ENCODE peak calls at places on chromosomes 1 and 21, in eight cellular contexts. D is astrocyte of the spinal cord; R is stimulated activated CD4-positive, alpha-beta T cell treated with anti-CD3 and anti-CD28 coated beads, Interleukin-12 subunit alpha, Interleukin-12 subunit beta, amount 100 ng/mL, for 48 hours; H is GM12891; N is body of pancreas; V is CD4-positive, alpha-beta T cell; U is stomach; L is NB4. P is an unnamed sample.

GRCh38 chr1:248696261-248696660 is 6.3 kb downstream of the OR14I1 start:
- DNase-seq in L (peak), U (peak), R (no peak), N (no peak), H (no peak), D (no peak), V (no peak), P (no peak)

GRCh38 chr1:2627746-2628145 is 5.1 kb downstream of the MMEL1 start:
- DNase-seq in L (no peak), D (no peak), R (no peak), H (no peak), N (no peak), V (peak), U (no peak), P (no peak)

GRCh38 chr1:37989381-37989930 is 366 bp downstream of the SF3A3 start:
- DNase-seq in U (no peak), N (peak), R (peak), H (no peak), L (peak), V (peak), D (peak), P (no peak)

GRCh38 chr21:44766818-44767354 is 34.7 kb downstream of the UBE2G2 start:
- DNase-seq in H (no peak), U (no peak), N (no peak), V (no peak), R (no peak), D (no peak), L (no peak), P (no peak)

GRCh38 chr1:115115521-115116161 is 26.3 kb upstream of the TSPAN2 start:
- DNase-seq in L (no peak), D (no peak), R (no peak), V (no peak), N (no peak), H (no peak), U (no peak), P (no peak)

GRCh38 chr1:53954128-53954527 is 8.0 kb downstream of the LRRC42 start:
- DNase-seq in U (no peak), L (no peak), R (no peak), D (no peak), N (no peak), H (no peak), V (no peak), P (no peak)

GRCh38 chr1:111602974-111603373 is 16.6 kb upstream of the RAP1A start:
- DNase-seq in U (no peak), R (peak), N (no peak), V (no peak), D (no peak), L (no peak), H (no peak), P (no peak)

GRCh38 chr1:119874186-119874585 is 22.1 kb downstream of the ADAM30 start:
- DNase-seq in V (no peak), N (no peak), H (no peak), D (no peak), U (no peak), R (no peak), L (no peak), P (no peak)

GRCh38 chr21:39000496-39000895 is 182.8 kb downstream of the PSMG1 start:
- DNase-seq in R (no peak), H (no peak), D (no peak), U (no peak), L (peak), N (no peak), V (no peak), P (no peak)

GRCh38 chr1:56248138-56248537 is 331.2 kb downstream of the PLPP3 start:
- DNase-seq in V (no peak), L (no peak), H (no peak), D (no peak), N (no peak), R (no peak), U (no peak), P (no peak)

GRCh38 chr1:12143631-12144155 is 23.1 kb upstream of the TNFRSF1B start:
- DNase-seq in D (peak), N (peak), V (no peak), L (peak), H (no peak), U (peak), R (no peak), P (no peak)

GRCh38 chr1:45508295-45509151 is 8.4 kb downstream of the MMACHC start:
- DNase-seq in N (no peak), U (no peak), L (peak), V (no peak), H (no peak), R (no peak), D (no peak), P (no peak)

GRCh38 chr1:209808059-209808494 is 2.1 kb upstream of the IRF6 start:
- DNase-seq in V (no peak), H (no peak), U (no peak), N (peak), D (peak), R (no peak), L (no peak), P (no peak)

GRCh38 chr1:109793486-109794318 is 30.0 kb upstream of the EPS8L3 start:
- DNase-seq in R (peak), N (peak), U (peak), L (peak), H (no peak), V (peak), D (peak), P (no peak)

GRCh38 chr1:1144122-1144842 is 28.4 kb upstream of the C1orf159 start:
- DNase-seq in D (no peak), N (no peak), H (peak), L (peak), V (peak), R (peak), U (peak), P (no peak)

GRCh38 chr1:115677570-115677969 is 35.8 kb downstream of the VANGL1 start:
- DNase-seq in H (no peak), N (no peak), L (peak), V (no peak), R (no peak), U (no peak), D (no peak), P (no peak)

GRCh38 chr1:2980073-2980791 is 41.0 kb upstream of the ACTRT2 start:
- DNase-seq in V (no peak), N (no peak), D (no peak), H (no peak), R (no peak), U (no peak), L (no peak), P (no peak)

GRCh38 chr1:208026880-208027438 is 116.0 kb upstream of the CD34 start:
- DNase-seq in V (no peak), H (no peak), U (no peak), R (no peak), L (no peak), N (no peak), D (no peak), P (no peak)

GRCh38 chr21:38910390-38911008 is 104.8 kb downstream of the ETS2 start:
- DNase-seq in D (no peak), N (peak), R (no peak), V (no peak), H (no peak), L (no peak), U (no peak), P (no peak)

GRCh38 chr1:50774759-50775351 is 185.2 kb downstream of the FAF1 start:
- DNase-seq in L (peak), R (no peak), H (no peak), V (no peak), U (no peak), N (no peak), D (peak), P (no peak)

GRCh38 chr1:206798384-206798996 is 26.2 kb upstream of the IL10 start:
- DNase-seq in U (no peak), L (no peak), R (no peak), N (no peak), D (no peak), H (no peak), V (no peak), P (no peak)

GRCh38 chr1:84969489-84970250 is 27.2 kb downstream of the MCOLN2 start:
- DNase-seq in D (no peak), N (no peak), V (no peak), R (no peak), H (no peak), U (no peak), L (no peak), P (no peak)

GRCh38 chr1:43454270-43455011 is 710 bp upstream of the HYI start:
- DNase-seq in U (peak), D (peak), H (peak), V (no peak), L (peak), R (peak), N (peak), P (no peak)

GRCh38 chr1:41827991-41828570 is 90.6 kb downstream of the HIVEP3 start:
- DNase-seq in L (no peak), N (no peak), H (no peak), U (no peak), D (peak), R (no peak), V (no peak), P (no peak)

GRCh38 chr1:3509721-3510120 is 55.3 kb downstream of the ARHGEF16 start:
- DNase-seq in R (no peak), V (no peak), L (no peak), H (no peak), U (no peak), D (no peak), N (no peak), P (no peak)

GRCh38 chr1:162733336-162733590 is 57.2 kb upstream of the HSD17B7 start:
- DNase-seq in D (no peak), L (no peak), N (no peak), U (no peak), H (no peak), R (no peak), V (no peak), P (no peak)

GRCh38 chr1:55286851-55287602 is 71.9 kb upstream of the USP24 start:
- DNase-seq in N (no peak), R (no peak), V (no peak), H (no peak), U (no peak), D (no peak), L (no peak), P (no peak)

GRCh38 chr1:216095400-216095799 is 327.8 kb downstream of the USH2A start:
- DNase-seq in D (no peak), N (no peak), V (no peak), H (no peak), U (no peak), R (no peak), L (no peak), P (no peak)

GRCh38 chr1:102174259-102174863 is 177.6 kb upstream of the OLFM3 start:
- DNase-seq in L (peak), H (no peak), U (no peak), D (no peak), R (no peak), V (no peak), N (no peak), P (no peak)

P was measured in esophagus squamous epithelium.